ENCODE peak calls at places on chromosomes 2 and 18, in nine cellular contexts. One of them, this sample, is unnamed.

GRCh38 chr2:156803967-156804366 is 367.8 kb downstream of the GPD2 start:
- DNase-seq in A172: no peak
- DNase-seq in osteocyte: no peak
- DNase-seq in T-helper 2 cell: no peak
- DNase-seq in lower lobe of right lung: no peak
- DNase-seq in NCI-H1436: no peak
- DNase-seq in stimulated activated CD4-positive, alpha-beta T cell treated with anti-CD3 and anti-CD28 coated beads, Interleukin-2, amount 100 ng/mL, for 48 hours: no peak
- DNase-seq in EL: no peak
- DNase-seq in A549: no peak
- DNase-seq in this sample: no peak

GRCh38 chr18:5890606-5891360 is 4.5 kb downstream of the TMEM200C start:
- DNase-seq in T-helper 2 cell: no peak
- DNase-seq in A549: peak; percentile 21
- DNase-seq in NCI-H1436: no peak
- DNase-seq in stimulated activated CD4-positive, alpha-beta T cell treated with anti-CD3 and anti-CD28 coated beads, Interleukin-2, amount 100 ng/mL, for 48 hours: peak; percentile 13
- DNase-seq in EL: no peak
- DNase-seq in lower lobe of right lung: peak; percentile 62
- DNase-seq in A172: no peak
- DNase-seq in osteocyte: no peak
- DNase-seq in this sample: peak; percentile 71

GRCh38 chr2:210541280-210541902 is 15.0 kb upstream of the CPS1 start:
- DNase-seq in T-helper 2 cell: no peak
- DNase-seq in stimulated activated CD4-positive, alpha-beta T cell treated with anti-CD3 and anti-CD28 coated beads, Interleukin-2, amount 100 ng/mL, for 48 hours: no peak
- DNase-seq in EL: peak; percentile 3
- DNase-seq in NCI-H1436: peak; percentile 9
- DNase-seq in A172: no peak
- DNase-seq in lower lobe of right lung: no peak
- DNase-seq in osteocyte: no peak
- DNase-seq in A549: no peak
- DNase-seq in this sample: no peak

GRCh38 chr2:134225173-134225572 is 28.7 kb upstream of the MGAT5 start:
- DNase-seq in EL: peak; percentile 6
- DNase-seq in lower lobe of right lung: no peak
- DNase-seq in NCI-H1436: no peak
- DNase-seq in osteocyte: no peak
- DNase-seq in T-helper 2 cell: no peak
- DNase-seq in A549: no peak
- DNase-seq in A172: no peak
- DNase-seq in stimulated activated CD4-positive, alpha-beta T cell treated with anti-CD3 and anti-CD28 coated beads, Interleukin-2, amount 100 ng/mL, for 48 hours: no peak
- DNase-seq in this sample: peak; percentile 58

GRCh38 chr18:74499633-74500032 is 3.5 kb downstream of the CNDP2 start:
- DNase-seq in osteocyte: no peak
- DNase-seq in EL: peak; percentile 69
- DNase-seq in NCI-H1436: no peak
- DNase-seq in stimulated activated CD4-positive, alpha-beta T cell treated with anti-CD3 and anti-CD28 coated beads, Interleukin-2, amount 100 ng/mL, for 48 hours: no peak
- DNase-seq in lower lobe of right lung: peak; percentile 75
- DNase-seq in A549: no peak
- DNase-seq in T-helper 2 cell: no peak
- DNase-seq in A172: peak; percentile 18
- DNase-seq in this sample: peak; percentile 85

GRCh38 chr2:241083091-241083415 is 19.0 kb downstream of the MTERF4 start:
- DNase-seq in NCI-H1436: no peak
- DNase-seq in A549: no peak
- DNase-seq in T-helper 2 cell: no peak
- DNase-seq in EL: no peak
- DNase-seq in osteocyte: no peak
- DNase-seq in A172: no peak
- DNase-seq in lower lobe of right lung: no peak
- DNase-seq in stimulated activated CD4-positive, alpha-beta T cell treated with anti-CD3 and anti-CD28 coated beads, Interleukin-2, amount 100 ng/mL, for 48 hours: no peak
- DNase-seq in this sample: no peak

GRCh38 chr2:129646107-129646506 is 333.4 kb upstream of the RAB6C start:
- DNase-seq in EL: no peak
- DNase-seq in A172: no peak
- DNase-seq in osteocyte: no peak
- DNase-seq in stimulated activated CD4-positive, alpha-beta T cell treated with anti-CD3 and anti-CD28 coated beads, Interleukin-2, amount 100 ng/mL, for 48 hours: no peak
- DNase-seq in T-helper 2 cell: no peak
- DNase-seq in NCI-H1436: no peak
- DNase-seq in A549: no peak
- DNase-seq in lower lobe of right lung: no peak
- DNase-seq in this sample: no peak

GRCh38 chr2:102155703-102156515 is 13.4 kb downstream of the IL1R1 start:
- DNase-seq in NCI-H1436: no peak
- DNase-seq in T-helper 2 cell: no peak
- DNase-seq in stimulated activated CD4-positive, alpha-beta T cell treated with anti-CD3 and anti-CD28 coated beads, Interleukin-2, amount 100 ng/mL, for 48 hours: no peak
- DNase-seq in A549: no peak
- DNase-seq in osteocyte: no peak
- DNase-seq in lower lobe of right lung: no peak
- DNase-seq in A172: no peak
- DNase-seq in EL: no peak
- DNase-seq in this sample: no peak

GRCh38 chr18:46051731-46052461 is 20.2 kb downstream of the PSTPIP2 start:
- DNase-seq in A172: no peak
- DNase-seq in osteocyte: peak; percentile 59
- DNase-seq in NCI-H1436: no peak
- DNase-seq in T-helper 2 cell: no peak
- DNase-seq in lower lobe of right lung: no peak
- DNase-seq in stimulated activated CD4-positive, alpha-beta T cell treated with anti-CD3 and anti-CD28 coated beads, Interleukin-2, amount 100 ng/mL, for 48 hours: no peak
- DNase-seq in A549: no peak
- DNase-seq in EL: peak; percentile 70
- DNase-seq in this sample: peak; percentile 91

GRCh38 chr2:71923887-71924533 is 223.7 kb downstream of the CYP26B1 start:
- DNase-seq in osteocyte: peak; percentile 83
- DNase-seq in stimulated activated CD4-positive, alpha-beta T cell treated with anti-CD3 and anti-CD28 coated beads, Interleukin-2, amount 100 ng/mL, for 48 hours: peak; percentile 51
- DNase-seq in A172: peak; percentile 57
- DNase-seq in A549: peak; percentile 77
- DNase-seq in EL: peak; percentile 33
- DNase-seq in T-helper 2 cell: peak; percentile 27
- DNase-seq in lower lobe of right lung: no peak
- DNase-seq in NCI-H1436: peak; percentile 78
- DNase-seq in this sample: peak; percentile 69

GRCh38 chr2:74902281-74902860 is 56.1 kb upstream of the POLE4 start:
- DNase-seq in EL: no peak
- DNase-seq in A549: no peak
- DNase-seq in lower lobe of right lung: no peak
- DNase-seq in A172: no peak
- DNase-seq in T-helper 2 cell: no peak
- DNase-seq in osteocyte: peak; percentile 8
- DNase-seq in stimulated activated CD4-positive, alpha-beta T cell treated with anti-CD3 and anti-CD28 coated beads, Interleukin-2, amount 100 ng/mL, for 48 hours: no peak
- DNase-seq in NCI-H1436: no peak
- DNase-seq in this sample: no peak

GRCh38 chr2:69237070-69237670 is 149.9 kb downstream of the GFPT1 start:
- DNase-seq in stimulated activated CD4-positive, alpha-beta T cell treated with anti-CD3 and anti-CD28 coated beads, Interleukin-2, amount 100 ng/mL, for 48 hours: no peak
- DNase-seq in T-helper 2 cell: no peak
- DNase-seq in osteocyte: no peak
- DNase-seq in A172: no peak
- DNase-seq in A549: no peak
- DNase-seq in lower lobe of right lung: no peak
- DNase-seq in NCI-H1436: no peak
- DNase-seq in EL: no peak
- DNase-seq in this sample: no peak

GRCh38 chr2:222671259-222672067 is at the start of gene MOGAT1:
- DNase-seq in A172: no peak
- DNase-seq in stimulated activated CD4-positive, alpha-beta T cell treated with anti-CD3 and anti-CD28 coated beads, Interleukin-2, amount 100 ng/mL, for 48 hours: no peak
- DNase-seq in EL: peak; percentile 23
- DNase-seq in A549: peak; percentile 11
- DNase-seq in NCI-H1436: no peak
- DNase-seq in osteocyte: no peak
- DNase-seq in lower lobe of right lung: peak; percentile 76
- DNase-seq in T-helper 2 cell: no peak
- DNase-seq in this sample: peak; percentile 37

This sample was measured in kidney tubule cell.